ENCODE peak calls at places on chromosomes 1 and 21, in ten cellular contexts. Y, H, M, G, E, T, J, W, B and F are unnamed samples.
A peak's percentile ranks its signal among the peaks of the same experiment; 100 is the strongest.

GRCh38 chr1:59707216-59707615 is 107.5 kb upstream of the HOOK1 start:
- DNase-seq in Y (no peak), H (peak; percentile 98), M (no peak), G (no peak), E (peak; percentile 53), T (peak; percentile 81), J (peak; percentile 88), W (no peak), B (peak; percentile 62), F (no peak)

GRCh38 chr1:53644909-53645689 is 93.9 kb downstream of the GLIS1 start:
- DNase-seq in Y (no peak), H (no peak), M (no peak), G (no peak), E (no peak), T (no peak), J (no peak), W (no peak), B (peak; percentile 1), F (no peak)

GRCh38 chr1:27966402-27967105 is 6.8 kb downstream of the XKR8 start:
- DNase-seq in Y (no peak), H (no peak), M (no peak), G (no peak), E (no peak), T (peak; percentile 65), J (peak; percentile 31), W (no peak), B (no peak), F (no peak)

GRCh38 chr21:43743934-43744333 is 25.0 kb downstream of the PDXK start:
- DNase-seq in Y (no peak), H (no peak), M (no peak), G (no peak), E (no peak), T (no peak), J (no peak), W (no peak), B (no peak), F (no peak)

GRCh38 chr1:237270338-237270737 is 228.4 kb downstream of the RYR2 start:
- DNase-seq in Y (no peak), H (no peak), M (no peak), G (no peak), E (no peak), T (no peak), J (no peak), W (no peak), B (no peak), F (no peak)

GRCh38 chr1:96259399-96259798 is 462.2 kb upstream of the PTBP2 start:
- DNase-seq in Y (no peak), H (no peak), M (no peak), G (no peak), E (no peak), T (no peak), J (no peak), W (no peak), B (no peak), F (no peak)

GRCh38 chr1:69139007-69139406 is 428.7 kb upstream of the LRRC7 start:
- DNase-seq in Y (no peak), H (no peak), M (no peak), G (no peak), E (peak; percentile 97), T (no peak), J (no peak), W (no peak), B (no peak), F (no peak)

GRCh38 chr1:184567648-184568047 is 180.8 kb downstream of the C1orf21 start:
- DNase-seq in Y (no peak), H (no peak), M (no peak), G (no peak), E (no peak), T (peak; percentile 72), J (peak; percentile 7), W (no peak), B (no peak), F (no peak)

GRCh38 chr1:47765236-47765635 is 231.9 kb downstream of the TRABD2B start:
- DNase-seq in Y (no peak), H (no peak), M (no peak), G (no peak), E (no peak), T (no peak), J (no peak), W (no peak), B (peak; percentile 13), F (no peak)

GRCh38 chr1:233530665-233531386 is 83.1 kb upstream of the KCNK1 start:
- DNase-seq in Y (no peak), H (no peak), M (no peak), G (no peak), E (no peak), T (no peak), J (no peak), W (no peak), B (no peak), F (no peak)

GRCh38 chr1:243447342-243447741 is 191.5 kb downstream of the SDCCAG8 start:
- DNase-seq in Y (no peak), H (peak; percentile 72), M (no peak), G (peak; percentile 77), E (no peak), T (no peak), J (no peak), W (no peak), B (peak; percentile 45), F (no peak)